ENCODE peak calls at places on chromosomes 5 and 9, in ten cellular contexts. O, G, B, D, T, P, Q, W, Y and K are unnamed samples.

GRCh38 chr5:24791326-24791725 is 146.5 kb upstream of the CDH10 start:
- DNase-seq in O (no peak), G (no peak), B (no peak), D (no peak), T (no peak), P (no peak), Q (no peak), W (no peak), Y (no peak), K (no peak)

GRCh38 chr9:87662808-87663528 is 63.0 kb upstream of the CTSL start:
- DNase-seq in O (no peak), G (peak; percentile 78), B (peak; percentile 80), D (peak; percentile 17), T (peak; percentile 68), P (peak; percentile 68), Q (peak; percentile 85), W (peak; percentile 83), Y (no peak), K (peak; percentile 93)

GRCh38 chr5:151283120-151283825 is 20.3 kb downstream of the SLC36A3 start:
- DNase-seq in O (no peak), G (no peak), B (no peak), D (no peak), T (no peak), P (no peak), Q (no peak), W (no peak), Y (no peak), K (no peak)

GRCh38 chr9:104068546-104068945 is 25.6 kb upstream of the SMC2 start:
- DNase-seq in O (no peak), G (no peak), B (no peak), D (no peak), T (no peak), P (no peak), Q (no peak), W (peak; percentile 44), Y (no peak), K (no peak)

GRCh38 chr5:152349683-152350526 is 55.2 kb downstream of the NMUR2 start:
- DNase-seq in O (no peak), G (peak; percentile 10), B (peak; percentile 23), D (no peak), T (no peak), P (no peak), Q (peak; percentile 47), W (peak; percentile 24), Y (peak; percentile 5), K (peak; percentile 39)

GRCh38 chr5:8577792-8578191 is 708.8 kb downstream of the MTRR start:
- DNase-seq in O (no peak), G (no peak), B (no peak), D (no peak), T (no peak), P (no peak), Q (no peak), W (no peak), Y (no peak), K (no peak)

GRCh38 chr5:23756779-23757178 is 249.4 kb downstream of the PRDM9 start:
- DNase-seq in O (no peak), G (no peak), B (no peak), D (no peak), T (no peak), P (no peak), Q (no peak), W (no peak), Y (no peak), K (no peak)

GRCh38 chr9:4174781-4175180 is 125.1 kb downstream of the GLIS3 start:
- DNase-seq in O (no peak), G (no peak), B (no peak), D (no peak), T (no peak), P (no peak), Q (no peak), W (peak; percentile 33), Y (no peak), K (no peak)

GRCh38 chr9:134325813-134326753 is at the start of gene RXRA:
- DNase-seq in O (no peak), G (peak; percentile 86), B (peak; percentile 61), D (peak; percentile 52), T (peak; percentile 73), P (peak; percentile 83), Q (peak; percentile 95), W (peak; percentile 85), Y (peak; percentile 70), K (peak; percentile 94)

GRCh38 chr5:52840286-52841050 is 52.8 kb downstream of the ITGA1 start:
- DNase-seq in O (no peak), G (peak; percentile 38), B (peak; percentile 51), D (no peak), T (no peak), P (no peak), Q (no peak), W (no peak), Y (no peak), K (no peak)

GRCh38 chr5:150946351-150946905 is 41.6 kb upstream of the ZNF300 start:
- DNase-seq in O (no peak), G (peak; percentile 92), B (no peak), D (no peak), T (peak; percentile 68), P (peak; percentile 87), Q (peak; percentile 92), W (no peak), Y (no peak), K (peak; percentile 82)

GRCh38 chr5:170267431-170268152 is 30.0 kb downstream of the LCP2 start:
- DNase-seq in O (no peak), G (peak; percentile 80), B (peak; percentile 57), D (peak; percentile 73), T (peak; percentile 66), P (peak; percentile 40), Q (peak; percentile 81), W (peak; percentile 76), Y (peak; percentile 75), K (no peak)

GRCh38 chr5:102823441-102823874 is 68.4 kb downstream of the PAM start:
- DNase-seq in O (no peak), G (no peak), B (peak; percentile 60), D (no peak), T (no peak), P (no peak), Q (no peak), W (no peak), Y (no peak), K (no peak)

GRCh38 chr5:61030163-61030482 is 85.1 kb downstream of the NDUFAF2 start:
- DNase-seq in O (no peak), G (no peak), B (no peak), D (no peak), T (no peak), P (no peak), Q (no peak), W (no peak), Y (no peak), K (no peak)
- H3K27ac ChIP-seq in O (no peak overlapping the region), G (no peak overlapping the region), B (no peak overlapping the region), D (no peak overlapping the region), T (no peak overlapping the region), P (no peak overlapping the region), Q (no peak overlapping the region), W (no peak overlapping the region), Y (no peak overlapping the region), K (no peak overlapping the region)

GRCh38 chr9:131028221-131028884 is 19.4 kb downstream of the LAMC3 start:
- DNase-seq in O (no peak), G (no peak), B (no peak), D (no peak), T (no peak), P (no peak), Q (no peak), W (no peak), Y (no peak), K (no peak)

GRCh38 chr9:131030239-131030977 is 21.4 kb downstream of the LAMC3 start:
- DNase-seq in O (no peak), G (no peak), B (no peak), D (no peak), T (no peak), P (no peak), Q (no peak), W (no peak), Y (no peak), K (peak; percentile 41)

GRCh38 chr9:131029574-131029952 is 20.6 kb downstream of the LAMC3 start:
- DNase-seq in O (no peak), G (no peak), B (no peak), D (no peak), T (no peak), P (no peak), Q (no peak), W (no peak), Y (no peak), K (peak; percentile 8)

GRCh38 chr9:131027872-131028179 is 18.9 kb downstream of the LAMC3 start:
- DNase-seq in O (no peak), G (no peak), B (no peak), D (no peak), T (no peak), P (no peak), Q (no peak), W (no peak), Y (no peak), K (no peak)

DNA sequence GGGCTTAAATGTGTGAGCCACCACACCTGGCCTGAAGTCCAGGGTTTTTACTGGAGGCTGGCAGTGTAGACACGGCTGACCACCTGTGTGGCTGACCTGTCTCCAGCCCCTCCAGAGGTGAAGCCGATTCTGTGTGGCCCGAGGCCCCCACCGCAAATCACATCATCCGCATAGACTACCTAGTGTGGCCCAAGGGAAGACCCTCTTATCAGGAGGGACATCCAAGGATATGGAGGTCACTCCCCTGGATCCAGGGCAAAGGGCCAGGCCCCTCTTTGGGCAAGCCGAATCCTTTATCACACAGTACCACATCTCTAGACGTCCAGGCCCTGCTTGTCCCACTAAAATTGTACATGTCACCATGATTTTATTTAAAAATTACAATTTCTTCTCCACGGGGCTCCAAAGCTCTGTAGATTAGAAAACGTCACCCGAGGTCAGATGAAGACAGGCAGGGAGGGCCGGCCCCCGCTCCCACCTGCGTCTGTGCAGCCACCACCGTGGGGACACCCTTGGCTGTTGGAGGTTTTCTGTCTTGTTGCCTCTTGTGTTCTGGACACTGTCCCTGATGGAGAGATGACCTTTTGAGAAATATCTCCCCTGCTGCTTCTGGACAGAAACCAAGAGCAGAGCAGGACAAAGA is 20.1 kb downstream of the LAMC3 start:
- DNase-seq in O (no peak), G (no peak), B (no peak), D (no peak), T (no peak), P (no peak), Q (no peak), W (no peak), Y (no peak), K (peak; percentile 38)
- H3K4me1 ChIP-seq in O (no peaks in the 10 kb centered on the region), G (no peaks in the 10 kb centered on the region), B (no peaks in the 10 kb centered on the region), D (no peaks in the 10 kb centered on the region), T (no peaks in the 10 kb centered on the region), P (no peaks in the 10 kb centered on the region), Q (no peaks in the 10 kb centered on the region), W (peaks cover 11% of the 10 kb centered on the region), Y (no peaks in the 10 kb centered on the region), K (no peaks in the 10 kb centered on the region)

DNA sequence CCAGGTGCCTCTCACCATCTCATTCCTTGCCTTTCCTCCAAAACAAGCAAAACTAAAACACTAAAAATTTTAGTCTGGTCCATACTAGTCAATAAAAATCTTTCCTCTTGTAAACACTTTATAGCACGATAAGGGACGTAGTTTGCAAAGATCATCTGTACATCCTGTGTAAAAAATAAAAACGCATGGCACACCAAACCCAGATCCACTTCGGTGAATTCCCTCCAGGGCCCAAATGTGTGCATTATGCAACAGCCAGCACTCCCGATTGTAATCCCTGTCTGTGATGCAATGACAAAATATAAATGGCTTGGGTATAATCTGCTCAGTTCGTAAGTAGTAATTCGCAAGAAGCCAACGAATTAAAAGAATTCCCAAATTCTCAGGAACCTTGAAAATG is 1.4 kb downstream of the FAM169A start:
- DNase-seq in O (no peak), G (no peak), B (no peak), D (no peak), T (no peak), P (no peak), Q (no peak), W (no peak), Y (no peak), K (no peak)
- H3K4me3 ChIP-seq in O (peak overlapping the region; percentile 69), G (no peak overlapping the region), B (no peak overlapping the region), D (peak overlapping the region; percentile 86), T (no peak overlapping the region), P (no peak overlapping the region), Q (no peak overlapping the region), W (peak overlapping the region; percentile 66), Y (peak overlapping the region; percentile 55), K (no peak overlapping the region)

GRCh38 chr9:109320734-109321448 is at the start of gene EPB41L4B:
- DNase-seq in O (no peak), G (peak; percentile 81), B (peak; percentile 71), D (peak; percentile 81), T (peak; percentile 86), P (peak; percentile 96), Q (peak; percentile 93), W (peak; percentile 91), Y (peak; percentile 65), K (peak; percentile 96)
- H3K27ac ChIP-seq in O (peak within 1 kb of the TSS; percentile 24), G (no peak within 1 kb of the TSS), B (no peak within 1 kb of the TSS), D (no peak within 1 kb of the TSS), T (peak within 1 kb of the TSS; percentile 92), P (peak within 1 kb of the TSS; percentile 97), Q (no peak within 1 kb of the TSS), W (peak within 1 kb of the TSS; percentile 93), Y (no peak within 1 kb of the TSS), K (no peak within 1 kb of the TSS)